ENCODE peak calls at places on chromosomes 2 and 18, in eight cellular contexts. I is HepG2, M is uterus, Z is tibial nerve, N is H1, F is sigmoid colon, K is endothelial cell of umbilical vein, L is esophagus squamous epithelium. T is an unnamed sample.

GRCh38 chr2:159904565-159905281 is 106.7 kb upstream of the CD302 start:
- DNase-seq in L (peak; percentile 32), M (peak; percentile 24), F (no peak), N (no peak), Z (peak; percentile 15), K (peak; percentile 20), I (no peak), T (peak; percentile 86)

GRCh38 chr2:53093355-53093754 is 674.2 kb upstream of the CHAC2 start:
- DNase-seq in K (no peak), M (no peak), L (no peak), Z (no peak), F (no peak), I (no peak), N (no peak), T (no peak)

GRCh38 chr2:26694001-26694400 is 1.5 kb downstream of the KCNK3 start:
- DNase-seq in I (no peak), Z (no peak), K (no peak), M (no peak), F (no peak), N (no peak), L (no peak), T (no peak)

GRCh38 chr2:25103287-25103871 is 61.5 kb downstream of the EFR3B start:
- DNase-seq in K (no peak), F (no peak), I (no peak), M (peak; percentile 40), Z (no peak), L (no peak), N (no peak), T (no peak)

GRCh38 chr2:53286336-53286735 is 481.3 kb upstream of the CHAC2 start:
- DNase-seq in Z (no peak), N (no peak), I (no peak), M (no peak), L (no peak), K (no peak), F (no peak), T (no peak)

GRCh38 chr2:203983064-203983715 is 46.6 kb downstream of the ICOS start:
- DNase-seq in Z (no peak), L (no peak), I (no peak), M (no peak), K (no peak), F (no peak), N (no peak), T (no peak)

GRCh38 chr2:234690569-234691225 is 193.8 kb upstream of the ARL4C start:
- DNase-seq in I (peak; percentile 42), F (no peak), L (no peak), K (peak; percentile 97), M (no peak), N (no peak), Z (no peak), T (no peak)

GRCh38 chr2:19643117-19643518 is 258.7 kb downstream of the TTC32 start:
- DNase-seq in F (no peak), I (no peak), K (no peak), Z (no peak), N (no peak), M (no peak), L (no peak), T (no peak)

GRCh38 chr2:212001280-212001679 is 537.3 kb downstream of the ERBB4 start:
- DNase-seq in I (no peak), F (no peak), Z (no peak), N (no peak), M (no peak), K (no peak), L (no peak), T (no peak)

GRCh38 chr2:212007972-212008371 is 530.6 kb downstream of the ERBB4 start:
- DNase-seq in L (no peak), M (no peak), N (no peak), I (no peak), Z (no peak), K (no peak), F (no peak), T (no peak)

GRCh38 chr2:212005077-212005671 is 533.4 kb downstream of the ERBB4 start:
- DNase-seq in Z (no peak), I (peak; percentile 13), M (no peak), L (no peak), N (peak; percentile 5), F (no peak), K (peak; percentile 67), T (no peak)
- TF ChIP-seq CTCF in Z (no peak), I (peak; percentile 58), M (no peak), L (peak; percentile 25), N (peak; percentile 49), F (no peak), K (peak; percentile 69), T (no peak)

DNA sequence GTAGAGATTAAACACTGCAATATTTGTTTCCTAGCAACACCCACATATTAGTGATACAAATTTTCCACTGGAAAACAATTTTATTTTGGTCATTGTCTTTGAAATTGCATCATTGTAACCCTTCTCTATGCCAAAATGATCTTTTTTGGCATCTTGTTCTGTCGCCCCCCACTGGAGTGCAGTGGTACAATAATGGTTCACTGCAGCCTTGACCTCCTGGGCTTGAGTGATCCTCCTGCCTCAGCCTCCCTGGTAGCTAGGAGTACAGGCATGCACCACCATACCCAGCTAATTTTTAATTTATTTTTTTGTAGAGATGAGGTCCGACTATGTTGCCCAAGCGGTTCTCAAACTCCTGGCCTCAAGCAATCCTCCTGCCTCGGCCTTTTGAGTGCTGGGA is 117.4 kb downstream of the PIK3C3 start:
- DNase-seq in I (no peak), F (no peak), K (no peak), Z (no peak), M (no peak), L (no peak), N (no peak), T (no peak)
- TF ChIP-seq POLR2A in I (no peak), F (no peak), K (no peak), Z (no peak), M (no peak), L (no peak), N (no peak), T (no peak)

GRCh38 chr2:182866095-182866460 is 359 bp downstream of the FRZB start:
- DNase-seq in Z (peak; percentile 10), N (no peak), F (peak; percentile 68), I (no peak), M (peak; percentile 29), K (no peak), L (no peak), T (no peak)

GRCh38 chr2:182866461-182867369 is at the start of gene FRZB:
- DNase-seq in L (no peak), M (peak; percentile 84), I (peak; percentile 28), N (peak; percentile 17), K (peak; percentile 69), F (peak; percentile 88), Z (peak; percentile 57), T (peak; percentile 51)

GRCh38 chr2:182863642-182864041 is 2.8 kb downstream of the FRZB start:
- DNase-seq in M (no peak), N (no peak), F (no peak), L (no peak), I (no peak), K (no peak), Z (no peak), T (no peak)

GRCh38 chr2:182867411-182868048 is 1.1 kb upstream of the FRZB start:
- DNase-seq in M (no peak), F (no peak), Z (no peak), K (no peak), I (no peak), N (no peak), L (no peak), T (no peak)

DNA sequence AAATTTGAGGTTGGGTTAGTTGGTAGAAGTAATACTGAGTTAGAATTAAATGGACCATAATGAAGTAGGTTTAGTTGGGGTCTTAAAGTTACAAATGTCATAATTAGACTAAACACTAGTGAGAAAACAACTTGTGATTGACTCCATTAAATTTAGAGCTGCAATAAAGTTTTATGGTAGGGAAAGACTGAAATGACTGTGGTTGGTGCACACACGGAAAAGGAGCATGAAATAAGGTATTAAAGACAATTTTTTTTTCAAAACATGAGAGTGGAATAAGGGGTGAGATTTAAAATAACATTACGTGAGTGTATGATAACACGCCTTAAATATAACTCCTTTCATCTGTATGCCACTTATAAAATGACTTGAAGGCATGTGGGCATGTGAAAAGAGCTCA is 1.5 kb downstream of the FRZB start:
- DNase-seq in M (no peak), I (no peak), L (no peak), Z (no peak), K (no peak), F (no peak), N (no peak), T (no peak)
- H3K4me3 ChIP-seq in M (no peak overlapping the region), I (no peak overlapping the region), L (no peak overlapping the region), Z (no peak overlapping the region), K (no peak overlapping the region), F (no peak overlapping the region), N (no peak overlapping the region), T (no peak overlapping the region)

GRCh38 chr2:237060518-237061312 is 25.0 kb upstream of the COPS8 start:
- DNase-seq in Z (peak; percentile 68), L (no peak), N (no peak), I (peak; percentile 62), M (peak; percentile 44), K (peak; percentile 77), F (no peak), T (peak; percentile 33)
- TF ChIP-seq CTCF in Z (peak; percentile 87), L (peak; percentile 66), N (peak; percentile 62), I (peak; percentile 85), M (peak; percentile 63), K (peak; percentile 65), F (peak; percentile 69), T (no peak)

DNA sequence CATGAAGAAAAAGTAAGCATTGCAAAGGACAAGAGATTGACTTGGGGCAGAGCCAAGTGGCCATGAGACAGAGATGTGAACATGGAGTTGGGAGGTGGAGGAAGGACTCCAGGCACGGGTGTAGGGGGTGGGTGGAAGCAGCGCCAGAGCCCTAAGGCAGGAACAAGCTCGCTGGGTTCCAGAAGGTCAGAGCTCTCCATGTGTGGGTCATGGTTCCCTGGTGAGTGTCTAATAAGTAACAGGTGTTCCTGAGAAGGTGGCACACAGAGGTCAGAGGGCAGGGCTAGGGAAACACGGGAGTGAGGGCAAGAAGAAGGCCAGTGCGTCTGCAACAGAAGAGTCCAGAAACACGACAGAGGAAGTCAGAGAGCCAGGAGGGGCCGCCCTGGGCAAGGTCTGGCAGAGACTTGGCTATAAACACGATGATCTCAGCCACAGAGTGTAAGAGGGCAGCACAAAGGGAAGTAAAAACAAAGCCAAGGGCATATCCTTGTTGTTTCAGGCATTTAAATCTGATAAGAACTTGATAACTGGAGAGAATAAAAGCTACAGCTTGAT is 260.8 kb downstream of the TGIF1 start:
- DNase-seq in M (no peak), Z (peak; percentile 34), L (no peak), I (no peak), K (peak; percentile 96), F (no peak), N (no peak), T (peak; percentile 89)
- TF ChIP-seq POLR2A in M (no peak), Z (no peak), L (no peak), I (no peak), K (peak; percentile 93), F (no peak), N (no peak), T (no peak)

DNA sequence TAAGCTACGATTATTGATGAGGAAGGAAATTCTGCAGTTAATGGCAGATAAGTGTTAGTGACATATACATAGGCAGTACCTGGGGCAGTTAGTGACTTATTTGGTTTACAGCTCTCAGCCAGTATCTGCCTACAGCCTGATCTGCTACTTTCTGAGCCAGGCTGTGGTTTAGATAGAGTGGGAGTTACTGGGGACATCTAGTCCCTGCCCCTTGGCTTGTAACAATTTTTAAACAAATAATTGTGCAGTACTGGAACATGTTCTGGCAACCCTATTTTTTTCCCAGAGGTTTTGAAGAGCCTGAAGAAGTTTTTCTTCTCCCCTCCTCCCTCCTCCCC is 2.3 kb downstream of the KIF5C start:
- DNase-seq in L (no peak), N (no peak), Z (no peak), F (no peak), M (no peak), I (no peak), K (no peak), T (no peak)
- H3K4me3 ChIP-seq in L (no peak overlapping the region), N (peak overlapping the region; percentile 67), Z (no peak overlapping the region), F (no peak overlapping the region), M (no peak overlapping the region), I (no peak overlapping the region), K (no peak overlapping the region), T (no peak overlapping the region)